ENCODE peak calls at places on chromosomes 4 and X, in seven cellular contexts. C is cardiac muscle cell, P is HFF-Myc, B is kidney, V is uterus, J is RWPE1, G is lower leg skin. U is an unnamed sample.

GRCh38 chrX:154057790-154058189 is 38.1 kb upstream of the IRAK1 start:
- DNase-seq in C (no peak), P (no peak), B (no peak), V (no peak), J (no peak), G (no peak), U (no peak)

GRCh38 chr4:77776182-77777134 is 42.7 kb downstream of the CNOT6L start:
- DNase-seq in C (no peak), P (no peak), B (no peak), V (no peak), J (no peak), G (no peak), U (no peak)

GRCh38 chr4:119300388-119301131 is 21.4 kb downstream of the FABP2 start:
- DNase-seq in C (peak; percentile 95), P (peak; percentile 68), B (peak; percentile 98), V (peak; percentile 90), J (peak; percentile 89), G (peak; percentile 99), U (peak; percentile 66)

GRCh38 chr4:22129454-22130075 is 181.0 kb upstream of the KCNIP4 start:
- DNase-seq in C (peak; percentile 63), P (peak; percentile 2), B (no peak), V (no peak), J (peak; percentile 42), G (no peak), U (no peak)

GRCh38 chr4:171016145-171016544 is 797.1 kb upstream of the GALNTL6 start:
- DNase-seq in C (no peak), P (no peak), B (no peak), V (no peak), J (no peak), G (no peak), U (no peak)

GRCh38 chr4:76950846-76951321 is 1.3 kb downstream of the SEPTIN11 start:
- DNase-seq in C (peak; percentile 20), P (no peak), B (peak; percentile 74), V (no peak), J (peak; percentile 55), G (no peak), U (no peak)

GRCh38 chr4:23213198-23213597 is 520.5 kb downstream of the GBA3 start:
- DNase-seq in C (no peak), P (no peak), B (no peak), V (no peak), J (no peak), G (no peak), U (no peak)

GRCh38 chr4:112201915-112202505 is 29.6 kb upstream of the AP1AR start:
- DNase-seq in C (no peak), P (no peak), B (no peak), V (no peak), J (no peak), G (no peak), U (no peak)

GRCh38 chr4:176185068-176185467 is 10.3 kb downstream of the SPATA4 start:
- DNase-seq in C (no peak), P (no peak), B (no peak), V (no peak), J (peak; percentile 45), G (no peak), U (no peak)

GRCh38 chrX:122567911-122568310 is 616.2 kb upstream of the GRIA3 start:
- DNase-seq in C (no peak), P (no peak), B (no peak), V (no peak), J (no peak), G (no peak), U (no peak)

GRCh38 chr4:69640289-69640688 is 847 bp upstream of the UGT2A2 start:
- DNase-seq in C (no peak), P (no peak), B (no peak), V (no peak), J (no peak), G (no peak), U (no peak)

GRCh38 chr4:109131559-109131958 is 170.9 kb downstream of the COL25A1 start:
- DNase-seq in C (no peak), P (no peak), B (no peak), V (no peak), J (no peak), G (no peak), U (no peak)

GRCh38 chr4:142516686-142517145 is 329.4 kb downstream of the INPP4B start:
- DNase-seq in C (peak; percentile 69), P (no peak), B (no peak), V (no peak), J (peak; percentile 30), G (no peak), U (no peak)

GRCh38 chr4:960140-960735 is 13.1 kb downstream of the DGKQ start:
- DNase-seq in C (no peak), P (no peak), B (peak; percentile 60), V (peak; percentile 17), J (no peak), G (no peak), U (no peak)

GRCh38 chr4:87073187-87073569 is 138.4 kb downstream of the AFF1 start:
- DNase-seq in C (no peak), P (no peak), B (no peak), V (no peak), J (no peak), G (no peak), U (no peak)

GRCh38 chrX:131081772-131082755 is 23.9 kb downstream of the ARHGAP36 start:
- DNase-seq in C (no peak), P (no peak), B (peak; percentile 53), V (no peak), J (no peak), G (no peak), U (no peak)

GRCh38 chr4:105622269-105622668 is 69.8 kb downstream of the ARHGEF38 start:
- DNase-seq in C (peak; percentile 50), P (no peak), B (no peak), V (no peak), J (no peak), G (no peak), U (no peak)

GRCh38 chr4:54992266-54992665 is 133.1 kb downstream of the KDR start:
- DNase-seq in C (no peak), P (no peak), B (no peak), V (no peak), J (no peak), G (no peak), U (no peak)

GRCh38 chr4:6368601-6369000 is 99.0 kb downstream of the WFS1 start:
- DNase-seq in C (no peak), P (no peak), B (peak; percentile 43), V (no peak), J (no peak), G (no peak), U (no peak)

GRCh38 chr4:111945014-111945413 is 200.2 kb upstream of the FAM241A start:
- DNase-seq in C (peak; percentile 67), P (no peak), B (no peak), V (no peak), J (no peak), G (no peak), U (no peak)

DNA sequence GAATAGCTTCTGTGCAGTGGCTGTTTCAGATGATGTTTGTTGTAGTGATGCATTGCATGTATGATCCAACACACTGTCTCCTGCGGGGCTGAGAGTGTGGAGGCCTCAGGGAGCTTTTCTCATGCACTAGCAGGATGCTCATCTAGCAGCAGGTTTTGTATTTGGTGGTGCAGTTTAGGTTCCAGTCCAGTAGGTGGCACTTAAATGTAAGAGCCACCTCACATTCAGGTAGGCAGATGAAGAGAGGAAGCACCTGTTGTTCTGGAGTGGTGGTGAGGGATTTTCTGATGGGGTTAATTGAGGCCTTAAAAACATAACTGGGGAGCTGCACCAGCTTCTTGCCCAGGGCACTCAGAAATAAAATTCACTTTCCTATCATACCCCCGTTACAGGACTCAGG is 300.9 kb downstream of the SPIN4 start:
- DNase-seq in C (no peak), P (no peak), B (no peak), V (no peak), J (no peak), G (no peak), U (no peak)
- TF ChIP-seq CTCF in C (no peak), P (no peak), B (no peak), V (no peak), J (no peak), G (no peak), U (no peak)

DNA sequence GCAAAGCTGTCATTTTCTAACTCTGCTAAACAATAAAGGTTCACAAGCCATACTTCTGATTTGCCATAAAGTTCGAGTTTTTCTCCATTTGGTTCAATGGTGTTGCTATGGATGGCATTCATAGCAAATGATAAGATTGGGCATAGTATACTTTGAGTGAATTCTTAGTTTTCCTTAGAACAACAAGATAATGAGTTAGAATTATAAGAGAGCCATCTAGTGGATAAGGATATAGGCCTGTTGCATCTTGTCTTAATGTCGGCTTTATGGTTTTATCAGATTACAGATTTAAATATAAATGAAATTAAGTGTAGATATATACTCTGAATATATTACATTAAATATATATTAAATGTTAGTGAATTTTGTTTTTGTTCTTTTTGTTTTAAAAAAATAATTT is 644.6 kb downstream of the IL1RAPL1 start:
- DNase-seq in C (no peak), P (no peak), B (no peak), V (no peak), J (no peak), G (no peak), U (no peak)
- TF ChIP-seq CTCF in C (peak; percentile 47), P (peak; percentile 4), B (no peak), V (no peak), J (no peak), G (no peak), U (no peak)

GRCh38 chr4:174349156-174349555 is 65.4 kb downstream of the CEP44 start:
- DNase-seq in C (no peak), P (no peak), B (no peak), V (no peak), J (no peak), G (no peak), U (no peak)
- TF ChIP-seq CTCF in C (no peak), P (no peak), B (no peak), V (no peak), J (no peak), G (no peak), U (no peak)

GRCh38 chr4:83251074-83251835 is 33.3 kb downstream of the COQ2 start:
- DNase-seq in C (no peak), P (no peak), B (no peak), V (no peak), J (no peak), G (no peak), U (no peak)

GRCh38 chr4:83248486-83248885 is 36.1 kb downstream of the COQ2 start:
- DNase-seq in C (no peak), P (no peak), B (no peak), V (no peak), J (peak; percentile 50), G (no peak), U (no peak)

GRCh38 chr4:83255584-83255983 is 29.0 kb downstream of the COQ2 start:
- DNase-seq in C (no peak), P (peak; percentile 97), B (no peak), V (no peak), J (peak; percentile 73), G (no peak), U (no peak)

GRCh38 chr4:83250666-83251065 is 33.9 kb downstream of the COQ2 start:
- DNase-seq in C (no peak), P (no peak), B (no peak), V (no peak), J (no peak), G (no peak), U (no peak)

DNA sequence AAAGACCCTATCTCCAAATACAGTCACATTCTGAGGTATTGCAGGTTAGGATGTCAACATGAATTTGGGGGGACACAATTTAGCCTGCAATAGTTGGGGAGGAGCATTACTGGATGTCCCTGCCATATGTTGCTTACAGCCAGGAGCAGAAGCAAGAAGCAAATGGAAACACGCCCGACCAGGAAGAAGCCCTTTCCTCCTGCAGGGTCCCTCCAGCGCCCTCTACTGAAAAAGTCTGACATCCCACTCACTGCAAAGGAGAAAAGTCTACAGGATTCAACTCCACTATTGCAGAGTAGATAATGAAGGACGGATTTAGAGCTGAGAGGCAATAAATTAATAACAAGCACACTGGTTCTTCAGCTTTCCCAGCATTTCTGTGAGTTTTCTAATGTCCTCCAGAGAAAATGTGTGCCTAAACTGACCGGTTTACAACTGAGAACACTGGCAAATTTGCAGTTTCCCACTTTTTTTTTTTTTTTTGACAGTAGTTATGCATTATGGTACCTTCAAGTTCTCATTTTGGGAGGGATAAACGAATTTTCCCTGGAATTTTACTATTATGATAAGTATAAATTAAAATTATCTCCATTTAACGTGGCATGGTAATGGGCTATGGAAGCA is 31.7 kb downstream of the COQ2 start:
- DNase-seq in C (peak; percentile 74), P (no peak), B (no peak), V (peak; percentile 33), J (peak; percentile 18), G (no peak), U (no peak)
- TF ChIP-seq CTCF in C (peak; percentile 85), P (peak; percentile 79), B (peak; percentile 36), V (peak; percentile 18), J (peak; percentile 40), G (no peak), U (no peak)